ENCODE peak calls at places on chromosomes 3 and 15, in ten cellular contexts. H, E, P, T, K, S, X, Y, V and U are unnamed samples.

GRCh38 chr3:66106788-66107187 is 68.1 kb upstream of the MAGI1 start:
- DNase-seq in P (no peak), K (no peak), X (no peak), S (no peak), V (no peak), Y (peak; percentile 15), E (no peak), T (no peak), H (no peak), U (no peak)

GRCh38 chr3:151639096-151639740 is 94.5 kb upstream of the AADACL2 start:
- DNase-seq in E (no peak), T (no peak), H (no peak), Y (no peak), S (no peak), K (no peak), V (no peak), P (no peak), X (no peak), U (no peak)

GRCh38 chr3:89107461-89108035 is at the start of gene EPHA3:
- DNase-seq in T (peak; percentile 92), S (peak; percentile 63), Y (peak; percentile 56), H (peak; percentile 83), V (peak; percentile 73), K (peak; percentile 45), P (peak; percentile 9), X (peak; percentile 84), E (peak; percentile 85), U (no peak)

GRCh38 chr3:59654120-59654952 is 604.5 kb upstream of the CFAP20DC start:
- DNase-seq in S (no peak), K (peak; percentile 38), Y (peak; percentile 88), H (peak; percentile 51), X (peak; percentile 44), E (peak; percentile 68), T (no peak), P (no peak), V (no peak), U (peak; percentile 75)

GRCh38 chr15:32117122-32117521 is 86.8 kb downstream of the CHRNA7 start:
- DNase-seq in V (no peak), H (no peak), K (no peak), X (no peak), E (no peak), T (no peak), P (no peak), S (no peak), Y (no peak), U (no peak)

GRCh38 chr3:98449606-98450193 is 13.3 kb upstream of the OR5K1 start:
- DNase-seq in X (no peak), K (no peak), T (no peak), P (no peak), Y (peak; percentile 69), E (no peak), S (no peak), V (no peak), H (no peak), U (peak; percentile 51)

GRCh38 chr3:30303770-30304169 is 302.6 kb upstream of the TGFBR2 start:
- DNase-seq in E (no peak), P (no peak), X (no peak), Y (no peak), T (no peak), S (no peak), K (no peak), H (no peak), V (no peak), U (no peak)

GRCh38 chr3:22284559-22284958 is 533.5 kb upstream of the ZNF385D start:
- DNase-seq in T (no peak), X (no peak), H (no peak), Y (peak; percentile 29), V (no peak), E (no peak), P (no peak), S (peak; percentile 45), K (peak; percentile 28), U (peak; percentile 78)

GRCh38 chr3:98901032-98901464 is 447 bp downstream of the DCBLD2 start:
- DNase-seq in S (peak; percentile 66), V (peak; percentile 46), K (peak; percentile 47), E (peak; percentile 80), Y (peak; percentile 48), H (peak; percentile 57), P (peak; percentile 13), X (peak; percentile 45), T (peak; percentile 64), U (peak; percentile 58)

GRCh38 chr3:73080201-73080966 is 18.9 kb downstream of the EBLN2 start:
- DNase-seq in H (no peak), P (no peak), E (no peak), V (no peak), Y (no peak), X (no peak), S (no peak), T (no peak), K (no peak), U (no peak)

GRCh38 chr15:77358545-77359240 is 61.2 kb downstream of the PEAK1 start:
- DNase-seq in S (peak; percentile 35), E (no peak), H (no peak), P (no peak), V (no peak), K (no peak), X (no peak), Y (no peak), T (no peak), U (no peak)

GRCh38 chr15:35674873-35675781 is 129.2 kb upstream of the DPH6 start:
- DNase-seq in T (no peak), K (peak; percentile 70), E (no peak), P (no peak), X (no peak), Y (no peak), V (no peak), S (peak; percentile 84), H (no peak), U (no peak)

DNA sequence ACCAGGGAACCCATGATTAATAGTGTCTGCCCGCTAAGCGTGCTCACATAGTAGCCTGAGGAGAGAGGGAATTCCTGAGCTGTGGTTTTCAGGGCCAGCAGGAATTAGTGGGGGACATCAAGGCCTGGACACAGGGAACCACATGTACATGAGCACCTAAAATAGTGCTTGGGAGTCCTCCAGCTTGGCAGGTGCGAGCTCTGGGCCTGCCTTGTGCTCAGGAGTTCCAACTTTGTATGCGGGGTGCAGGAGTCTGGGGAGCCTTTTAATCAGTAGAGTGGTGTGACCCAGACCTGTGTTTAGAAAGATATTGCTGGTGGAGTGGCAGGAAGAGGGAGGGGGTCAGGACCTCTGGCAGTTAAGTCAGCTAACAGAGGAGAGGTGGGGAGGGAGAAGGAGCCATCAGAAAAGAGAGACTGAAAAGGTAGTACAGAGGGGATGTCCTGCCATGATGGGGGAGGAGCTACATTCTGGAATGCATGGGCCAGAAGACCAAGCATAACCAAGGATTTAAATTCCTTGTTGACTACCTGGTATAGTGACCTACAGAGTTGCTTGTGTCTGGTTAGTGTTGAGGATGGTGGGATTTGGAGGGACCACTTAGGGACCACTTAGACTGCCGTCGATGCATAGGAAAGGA is 1.9 kb downstream of the DAG1 start:
- DNase-seq in E (no peak), S (peak; percentile 23), V (no peak), Y (no peak), H (peak; percentile 47), T (no peak), X (no peak), K (no peak), P (no peak), U (no peak)
- H3K4me3 ChIP-seq in E (no peak overlapping the region), S (no peak overlapping the region), V (no peak overlapping the region), Y (no peak overlapping the region), H (no peak overlapping the region), T (peak overlapping the region; percentile 61), X (peak overlapping the region; percentile 68), K (peak overlapping the region; percentile 68), P (no peak overlapping the region), U (peak overlapping the region; percentile 72)

GRCh38 chr3:42071720-42072582 is 19.2 kb upstream of the TRAK1 start:
- DNase-seq in T (peak; percentile 79), V (peak; percentile 70), Y (peak; percentile 68), K (peak; percentile 87), E (peak; percentile 96), X (peak; percentile 76), P (no peak), H (peak; percentile 85), S (peak; percentile 84), U (peak; percentile 97)

GRCh38 chr3:42072930-42073329 is 18.2 kb upstream of the TRAK1 start:
- DNase-seq in S (no peak), E (no peak), Y (no peak), P (no peak), K (no peak), T (no peak), X (no peak), V (no peak), H (no peak), U (no peak)

GRCh38 chr3:42070089-42070885 is 20.9 kb upstream of the TRAK1 start:
- DNase-seq in P (no peak), V (peak; percentile 55), S (no peak), X (no peak), Y (peak; percentile 51), T (no peak), K (no peak), E (no peak), H (no peak), U (peak; percentile 35)

GRCh38 chr3:42068303-42069088 is 22.7 kb upstream of the TRAK1 start:
- DNase-seq in X (no peak), V (no peak), K (no peak), P (no peak), H (no peak), E (no peak), S (no peak), T (no peak), Y (peak; percentile 54), U (no peak)

GRCh38 chr3:42072583-42072924 is 18.6 kb upstream of the TRAK1 start:
- DNase-seq in X (no peak), Y (no peak), T (no peak), K (no peak), P (no peak), H (no peak), S (peak; percentile 41), E (no peak), V (no peak), U (no peak)
- H3K4me3 ChIP-seq in X (peak overlapping the region; percentile 32), Y (no peak overlapping the region), T (no peak overlapping the region), K (peak overlapping the region; percentile 2), P (no peak overlapping the region), H (peak overlapping the region; percentile 3), S (no peak overlapping the region), E (no peak overlapping the region), V (no peak overlapping the region), U (peak overlapping the region; percentile 46)

GRCh38 chr3:74643636-74644035 is 29.2 kb upstream of the CNTN3 start:
- DNase-seq in X (peak; percentile 60), E (peak; percentile 69), H (peak; percentile 80), V (no peak), K (peak; percentile 91), Y (peak; percentile 10), T (no peak), S (no peak), P (no peak), U (no peak)
- H3K4me3 ChIP-seq in X (no peak overlapping the region), E (no peak overlapping the region), H (no peak overlapping the region), V (no peak overlapping the region), K (no peak overlapping the region), Y (no peak overlapping the region), T (no peak overlapping the region), S (no peak overlapping the region), P (no peak overlapping the region), U (no peak overlapping the region)

DNA sequence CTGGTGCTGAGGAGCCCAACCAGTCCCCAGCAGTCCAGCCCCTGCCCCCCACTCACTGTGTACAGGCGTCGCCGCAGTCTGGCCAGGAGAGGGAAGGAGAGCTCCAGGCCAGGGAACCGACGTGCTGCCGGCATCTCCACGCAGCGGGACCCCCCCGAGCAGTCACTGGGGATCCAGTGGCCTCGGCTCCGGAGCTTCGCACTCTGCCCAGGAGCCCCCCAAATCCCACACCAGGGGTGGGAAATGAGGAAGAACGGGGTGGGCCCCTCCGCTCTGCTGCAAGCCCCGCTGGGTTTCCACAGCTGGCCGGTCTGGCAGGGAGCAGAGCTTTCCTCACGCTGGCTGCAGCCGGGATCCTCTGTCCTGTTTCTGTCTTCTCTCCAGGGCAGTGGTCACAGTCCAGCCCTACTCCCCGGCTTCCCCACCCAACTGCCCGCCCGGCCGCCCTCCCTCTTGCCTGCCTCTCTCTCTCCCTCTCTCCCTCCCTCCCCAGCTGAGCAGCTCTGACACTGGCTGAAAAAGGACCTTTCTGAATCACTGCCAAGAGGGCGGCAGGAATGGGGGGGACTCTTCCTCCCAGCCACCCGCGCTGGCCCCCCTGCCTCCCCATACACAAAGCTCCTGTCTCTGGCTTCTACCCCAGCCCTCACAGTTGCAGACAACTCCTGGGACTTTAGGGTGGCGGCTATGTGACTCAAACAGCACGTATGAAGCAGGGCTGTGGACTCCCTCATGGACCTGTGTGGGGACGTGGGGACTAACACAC is 15.8 kb downstream of the TNK2 start:
- DNase-seq in Y (no peak), S (peak; percentile 81), P (no peak), H (peak; percentile 79), K (peak; percentile 64), X (peak; percentile 51), E (peak; percentile 93), T (no peak), V (no peak), U (peak; percentile 56)
- H3K4me3 ChIP-seq in Y (no peak overlapping the region), S (no peak overlapping the region), P (no peak overlapping the region), H (no peak overlapping the region), K (peak overlapping the region; percentile 12), X (peak overlapping the region; percentile 55), E (peak overlapping the region; percentile 18), T (no peak overlapping the region), V (no peak overlapping the region), U (peak overlapping the region; percentile 22)